ENCODE peak calls at places on chromosomes 3 and 15, in six cellular contexts. Z is GM20000, I is MCF 10A, O is sigmoid colon, D is RCC 7860, W is neuronal stem cell. G is an unnamed sample.

GRCh38 chr15:38455096-38455495 is 1.2 kb downstream of the FAM98B start:
- DNase-seq in Z (no peak), I (no peak), O (no peak), D (no peak), W (no peak), G (no peak)

GRCh38 chr3:9622438-9622837 is 26.9 kb upstream of the MTMR14 start:
- DNase-seq in Z (no peak), I (no peak), O (no peak), D (no peak), W (no peak), G (no peak)

GRCh38 chr3:134087046-134087974 is 57.6 kb upstream of the SLCO2A1 start:
- DNase-seq in Z (no peak), I (peak), O (no peak), D (no peak), W (no peak), G (no peak)

GRCh38 chr15:33865416-33865815 is 102.9 kb upstream of the CHRM5 start:
- DNase-seq in Z (no peak), I (no peak), O (no peak), D (no peak), W (no peak), G (no peak)

GRCh38 chr3:69129531-69129930 is 7.1 kb upstream of the LMOD3 start:
- DNase-seq in Z (no peak), I (no peak), O (no peak), D (no peak), W (no peak), G (no peak)

GRCh38 chr3:32454111-32454510 is 48.5 kb downstream of the CMTM6 start:
- DNase-seq in Z (no peak), I (no peak), O (no peak), D (no peak), W (no peak), G (no peak)

GRCh38 chr15:64013179-64014043 is 32.9 kb downstream of the DAPK2 start:
- DNase-seq in Z (no peak), I (peak), O (no peak), D (no peak), W (no peak), G (no peak)

GRCh38 chr15:62835351-62835750 is 207.2 kb upstream of the TPM1 start:
- DNase-seq in Z (no peak), I (peak), O (no peak), D (no peak), W (no peak), G (no peak)

GRCh38 chr3:64340636-64341240 is 115.5 kb upstream of the PRICKLE2 start:
- DNase-seq in Z (no peak), I (no peak), O (no peak), D (peak), W (no peak), G (peak)

GRCh38 chr3:77319711-77320110 is 279.8 kb downstream of the ROBO2 start:
- DNase-seq in Z (no peak), I (peak), O (no peak), D (no peak), W (no peak), G (no peak)

GRCh38 chr3:66139415-66139814 is 81.4 kb upstream of the SLC25A26 start:
- DNase-seq in Z (no peak), I (no peak), O (no peak), D (no peak), W (no peak), G (no peak)

GRCh38 chr3:67463656-67464055 is 190.8 kb downstream of the SUCLG2 start:
- DNase-seq in Z (no peak), I (no peak), O (no peak), D (no peak), W (no peak), G (no peak)

GRCh38 chr15:47620960-47621681 is 96.2 kb upstream of the SEMA6D start:
- DNase-seq in Z (no peak), I (peak), O (no peak), D (no peak), W (no peak), G (no peak)

G was measured in NCI-H2227 treated with DMSO at 0.1 percent for 48 hours.